ENCODE peak calls at places on chromosomes 13 and 19, in five cellular contexts. One of them, this sample, is unnamed.

GRCh38 chr13:113448545-113448884 is 4.8 kb downstream of the ADPRHL1 start:
- DNase-seq in IMR-90: no peak
- DNase-seq in fibroblast of lung: no peak
- DNase-seq in astrocyte: no peak
- DNase-seq in kidney: peak
- DNase-seq in this sample: no peak

GRCh38 chr19:53333071-53333465 is 481 bp upstream of the ZNF845 start:
- DNase-seq in IMR-90: no peak
- DNase-seq in fibroblast of lung: peak
- DNase-seq in astrocyte: no peak
- DNase-seq in kidney: peak
- DNase-seq in this sample: peak

GRCh38 chr13:36601186-36601585 is 72.6 kb upstream of the SERTM1 start:
- DNase-seq in IMR-90: no peak
- DNase-seq in fibroblast of lung: no peak
- DNase-seq in astrocyte: no peak
- DNase-seq in kidney: no peak
- DNase-seq in this sample: no peak

GRCh38 chr13:76976488-76976887 is 15.4 kb upstream of the CLN5 start:
- DNase-seq in IMR-90: no peak
- DNase-seq in fibroblast of lung: peak
- DNase-seq in astrocyte: peak
- DNase-seq in kidney: no peak
- DNase-seq in this sample: peak

GRCh38 chr19:35098413-35099049 is 17.1 kb upstream of the FXYD3 start:
- DNase-seq in IMR-90: no peak
- DNase-seq in fibroblast of lung: no peak
- DNase-seq in astrocyte: no peak
- DNase-seq in kidney: no peak
- DNase-seq in this sample: no peak

GRCh38 chr13:39105110-39105509 is 66.9 kb downstream of the NHLRC3 start:
- DNase-seq in IMR-90: no peak
- DNase-seq in fibroblast of lung: no peak
- DNase-seq in astrocyte: no peak
- DNase-seq in kidney: no peak
- DNase-seq in this sample: peak

GRCh38 chr19:18915639-18916038 is 3.5 kb downstream of the COPE start:
- DNase-seq in IMR-90: peak
- DNase-seq in fibroblast of lung: peak
- DNase-seq in astrocyte: no peak
- DNase-seq in kidney: no peak
- DNase-seq in this sample: peak

GRCh38 chr19:28841531-28841930 is 371.4 kb downstream of the UQCRFS1 start:
- DNase-seq in IMR-90: no peak
- DNase-seq in fibroblast of lung: no peak
- DNase-seq in astrocyte: no peak
- DNase-seq in kidney: no peak
- DNase-seq in this sample: no peak

GRCh38 chr19:13841339-13842293 is 35.3 kb upstream of the NANOS3 start:
- DNase-seq in IMR-90: no peak
- DNase-seq in fibroblast of lung: peak
- DNase-seq in astrocyte: no peak
- DNase-seq in kidney: peak
- DNase-seq in this sample: peak

GRCh38 chr13:109741966-109742365 is 44.4 kb downstream of the IRS2 start:
- DNase-seq in IMR-90: no peak
- DNase-seq in fibroblast of lung: no peak
- DNase-seq in astrocyte: no peak
- DNase-seq in kidney: no peak
- DNase-seq in this sample: no peak

GRCh38 chr13:96388598-96388997 is 298.7 kb downstream of the HS6ST3 start:
- DNase-seq in IMR-90: no peak
- DNase-seq in fibroblast of lung: no peak
- DNase-seq in astrocyte: no peak
- DNase-seq in kidney: no peak
- DNase-seq in this sample: no peak

DNA sequence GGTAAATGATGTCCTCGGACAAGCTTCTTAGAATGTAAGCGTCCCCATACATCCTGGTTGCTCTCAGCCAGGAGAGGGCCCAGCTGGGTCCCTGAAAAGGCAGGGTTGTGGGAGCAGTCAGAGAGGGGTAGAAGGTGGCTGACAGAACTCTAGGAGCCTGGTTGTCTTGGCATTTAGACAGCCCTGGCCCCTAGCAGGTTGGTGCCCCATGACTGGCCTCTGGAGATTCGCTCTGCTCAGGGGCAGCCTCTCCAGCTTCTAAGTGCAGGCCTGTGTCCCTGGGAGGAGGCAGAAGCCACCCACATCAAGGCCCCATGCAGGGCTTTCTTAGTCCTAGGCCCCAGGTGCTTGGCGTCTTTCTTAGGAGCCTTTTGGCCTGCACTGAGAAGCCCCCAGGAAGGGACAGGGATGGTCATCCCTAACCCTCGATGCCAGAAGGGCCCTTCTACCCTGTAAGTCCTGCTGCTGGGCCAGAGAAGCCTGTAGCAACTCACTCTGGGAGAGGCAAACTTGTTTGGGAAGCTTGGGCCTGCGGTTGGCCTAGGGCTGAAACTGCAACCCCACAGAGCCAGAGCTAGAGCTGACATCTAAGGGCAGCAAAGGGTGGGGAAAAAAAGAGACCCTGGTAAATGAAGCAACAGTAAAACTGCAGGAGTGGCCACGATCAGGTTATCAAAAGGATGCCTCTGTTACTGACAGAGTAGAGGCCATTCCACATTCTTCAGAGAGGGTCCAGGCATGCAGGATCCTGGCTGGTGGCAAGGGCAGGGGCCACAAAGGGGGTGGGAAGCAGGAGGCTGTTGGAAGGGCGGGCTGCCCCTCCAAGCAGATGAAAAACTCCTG is 2.9 kb upstream of the CDX2 start:
- DNase-seq in IMR-90: no peak
- DNase-seq in fibroblast of lung: no peak
- DNase-seq in astrocyte: no peak
- DNase-seq in kidney: no peak
- DNase-seq in this sample: no peak
- H3K4me3 ChIP-seq in IMR-90: no peak
- H3K4me3 ChIP-seq in fibroblast of lung: no peak
- H3K4me3 ChIP-seq in astrocyte: no peak
- H3K4me3 ChIP-seq in kidney: no peak
- H3K4me3 ChIP-seq in this sample: no peak

DNA sequence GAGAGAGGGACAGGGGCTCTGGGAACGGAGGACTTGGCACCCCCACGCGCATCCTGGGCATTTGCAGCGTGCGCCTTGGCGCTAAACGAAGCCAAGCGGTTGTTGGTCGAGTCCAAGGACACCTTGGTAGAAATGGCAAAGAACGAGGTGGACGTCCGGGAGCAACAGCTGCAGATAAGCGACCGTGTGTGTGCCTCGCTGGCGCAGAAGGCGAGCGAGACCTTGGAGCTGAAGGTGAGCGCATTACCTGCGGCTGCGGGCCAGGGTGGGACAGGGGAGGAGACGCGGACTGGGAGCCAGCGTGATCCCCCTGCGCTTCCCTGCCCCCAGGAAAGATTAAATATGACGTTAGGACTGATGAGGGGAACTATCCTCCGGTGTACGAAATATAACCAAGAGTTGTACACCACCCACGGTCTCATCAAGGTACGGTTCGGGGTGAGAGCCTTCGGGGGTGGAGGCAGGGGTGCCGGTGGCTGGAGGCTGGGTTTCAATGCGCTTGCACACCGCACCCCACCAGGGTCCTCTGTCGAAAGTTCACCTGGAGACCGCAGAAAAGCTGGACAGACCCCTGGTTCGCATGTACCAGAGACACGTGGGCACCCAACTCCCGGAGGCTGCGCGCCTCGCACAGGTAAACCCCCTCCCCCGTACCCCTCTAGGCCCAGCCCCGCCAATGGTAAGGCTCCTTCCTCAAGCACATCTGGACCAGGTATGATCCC is 27.8 kb upstream of the CASP14 start:
- DNase-seq in IMR-90: no peak
- DNase-seq in fibroblast of lung: no peak
- DNase-seq in astrocyte: no peak
- DNase-seq in kidney: peak
- DNase-seq in this sample: no peak
- H3K9ac ChIP-seq in IMR-90: no peak
- H3K9ac ChIP-seq in fibroblast of lung: no peak
- H3K9ac ChIP-seq in astrocyte: no peak
- H3K9ac ChIP-seq in kidney: no peak
- H3K9ac ChIP-seq in this sample: no peak

GRCh38 chr19:49492573-49493411 is 3.4 kb upstream of the RPS11 start:
- DNase-seq in IMR-90: peak
- DNase-seq in fibroblast of lung: peak
- DNase-seq in astrocyte: no peak
- DNase-seq in kidney: no peak
- DNase-seq in this sample: no peak

GRCh38 chr19:49491030-49491803 is 3.8 kb downstream of the RPL13A start:
- DNase-seq in IMR-90: no peak
- DNase-seq in fibroblast of lung: no peak
- DNase-seq in astrocyte: no peak
- DNase-seq in kidney: no peak
- DNase-seq in this sample: no peak

GRCh38 chr19:49490287-49491029 is 3.0 kb downstream of the RPL13A start:
- DNase-seq in IMR-90: no peak
- DNase-seq in fibroblast of lung: no peak
- DNase-seq in astrocyte: no peak
- DNase-seq in kidney: no peak
- DNase-seq in this sample: no peak

GRCh38 chr19:49489601-49490167 is 2.3 kb downstream of the RPL13A start:
- DNase-seq in IMR-90: no peak
- DNase-seq in fibroblast of lung: no peak
- DNase-seq in astrocyte: no peak
- DNase-seq in kidney: no peak
- DNase-seq in this sample: no peak

GRCh38 chr19:49491804-49492572 is 4.2 kb upstream of the RPS11 start:
- DNase-seq in IMR-90: no peak
- DNase-seq in fibroblast of lung: no peak
- DNase-seq in astrocyte: no peak
- DNase-seq in kidney: no peak
- DNase-seq in this sample: no peak
- H3K4me3 ChIP-seq in IMR-90: no peak
- H3K4me3 ChIP-seq in fibroblast of lung: no peak
- H3K4me3 ChIP-seq in astrocyte: no peak
- H3K4me3 ChIP-seq in kidney: no peak
- H3K4me3 ChIP-seq in this sample: no peak

GRCh38 chr13:60210510-60211065 is 46.9 kb upstream of the DIAPH3 start:
- DNase-seq in IMR-90: no peak
- DNase-seq in fibroblast of lung: no peak
- DNase-seq in astrocyte: no peak
- DNase-seq in kidney: no peak
- DNase-seq in this sample: no peak

GRCh38 chr13:60211548-60211947 is 47.8 kb upstream of the DIAPH3 start:
- DNase-seq in IMR-90: no peak
- DNase-seq in fibroblast of lung: no peak
- DNase-seq in astrocyte: no peak
- DNase-seq in kidney: no peak
- DNase-seq in this sample: no peak

GRCh38 chr13:60220072-60220471 is 56.3 kb upstream of the DIAPH3 start:
- DNase-seq in IMR-90: no peak
- DNase-seq in fibroblast of lung: no peak
- DNase-seq in astrocyte: no peak
- DNase-seq in kidney: no peak
- DNase-seq in this sample: no peak

GRCh38 chr13:60213236-60213746 is 49.6 kb upstream of the DIAPH3 start:
- DNase-seq in IMR-90: no peak
- DNase-seq in fibroblast of lung: no peak
- DNase-seq in astrocyte: no peak
- DNase-seq in kidney: no peak
- DNase-seq in this sample: no peak

DNA sequence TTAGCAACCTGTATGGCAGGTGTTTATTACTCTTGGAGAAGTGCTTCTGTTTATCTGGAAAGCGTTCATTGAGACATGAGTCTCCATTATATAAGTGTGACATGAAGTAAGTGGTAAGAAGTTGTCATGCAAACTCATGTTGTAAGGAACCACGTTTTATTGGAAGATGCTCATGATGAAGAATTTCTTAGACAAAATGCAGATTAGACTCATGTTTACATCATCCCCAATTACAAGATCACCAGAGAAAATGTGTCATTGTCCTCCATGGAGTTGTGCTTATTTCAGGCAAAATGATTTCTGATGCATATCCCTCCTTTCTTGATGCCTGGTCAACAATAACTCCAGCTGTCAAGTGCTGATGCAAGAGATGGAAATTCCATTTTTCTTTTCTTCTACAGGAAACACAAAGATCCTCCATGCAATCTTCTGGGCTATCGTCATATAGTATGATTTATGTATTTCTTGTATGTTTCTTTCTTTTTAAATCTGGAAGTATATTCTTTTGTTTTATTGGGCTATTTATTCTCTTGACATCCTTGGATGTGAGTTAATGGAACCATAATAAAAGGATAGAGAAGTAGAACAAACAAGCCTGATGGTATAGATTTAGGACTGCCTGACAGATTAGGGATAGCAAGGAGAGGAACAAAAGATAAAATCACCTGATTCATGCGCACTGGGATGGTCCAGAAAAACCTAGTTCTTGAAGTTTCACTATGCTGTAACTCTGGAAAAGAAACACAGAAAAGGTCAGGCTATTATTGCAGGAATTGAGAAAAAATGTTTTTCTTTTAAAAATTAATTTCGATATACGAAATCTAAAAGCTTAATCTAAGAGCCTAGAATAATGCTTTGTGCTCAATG is 50.7 kb upstream of the DIAPH3 start:
- DNase-seq in IMR-90: no peak
- DNase-seq in fibroblast of lung: no peak
- DNase-seq in astrocyte: no peak
- DNase-seq in kidney: no peak
- DNase-seq in this sample: peak
- H3K9ac ChIP-seq in IMR-90: no peak
- H3K9ac ChIP-seq in fibroblast of lung: no peak
- H3K9ac ChIP-seq in astrocyte: no peak
- H3K9ac ChIP-seq in kidney: no peak
- H3K9ac ChIP-seq in this sample: no peak

GRCh38 chr19:1070576-1070930 is 3.6 kb downstream of the ARHGAP45 start:
- DNase-seq in IMR-90: no peak
- DNase-seq in fibroblast of lung: no peak
- DNase-seq in astrocyte: no peak
- DNase-seq in kidney: no peak
- DNase-seq in this sample: peak
- H3K4me3 ChIP-seq in IMR-90: no peak
- H3K4me3 ChIP-seq in fibroblast of lung: no peak
- H3K4me3 ChIP-seq in astrocyte: no peak
- H3K4me3 ChIP-seq in kidney: no peak
- H3K4me3 ChIP-seq in this sample: no peak

This sample was measured in adipocyte.